ENCODE peak calls at places on chromosomes 6 and 20, in five cellular contexts. J is MM.1S, F is PC-3, T is HCT116, S is hepatocyte. U is an unnamed sample.

GRCh38 chr6:163941471-163941980 is 527.0 kb downstream of the QKI start:
- DNase-seq in J (no peak), S (no peak), F (no peak), T (no peak), U (no peak)

GRCh38 chr6:43231735-43232450 is 2.6 kb upstream of the DNPH1 start:
- DNase-seq in F (no peak), J (no peak), T (no peak), S (no peak), U (no peak)

GRCh38 chr6:154154389-154154967 is 115.4 kb downstream of the OPRM1 start:
- DNase-seq in T (peak), S (peak), J (peak), F (peak), U (peak)

GRCh38 chr20:62725596-62726268 is 17.1 kb downstream of the NTSR1 start:
- DNase-seq in T (no peak), S (no peak), J (no peak), F (no peak), U (no peak)

GRCh38 chr6:90382760-90383159 is 86.1 kb upstream of the BACH2 start:
- DNase-seq in F (no peak), J (no peak), T (no peak), S (no peak), U (no peak)

GRCh38 chr6:121531658-121532167 is 96.3 kb downstream of the GJA1 start:
- DNase-seq in F (no peak), J (no peak), S (no peak), T (no peak), U (no peak)

GRCh38 chr6:123855493-123855892 is 51.8 kb downstream of the NKAIN2 start:
- DNase-seq in T (no peak), F (no peak), J (no peak), S (no peak), U (no peak)

GRCh38 chr20:3181270-3181669 is 7.9 kb upstream of the LZTS3 start:
- DNase-seq in F (no peak), S (no peak), T (no peak), J (no peak), U (no peak)

GRCh38 chr20:41900292-41900691 is 282.1 kb upstream of the CHD6 start:
- DNase-seq in F (no peak), S (no peak), T (no peak), J (no peak), U (no peak)

GRCh38 chr20:48737463-48738093 is 90.2 kb downstream of the PREX1 start:
- DNase-seq in J (no peak), T (no peak), F (no peak), S (no peak), U (no peak)

GRCh38 chr20:14877616-14878015 is 540.2 kb upstream of the FLRT3 start:
- DNase-seq in J (no peak), S (no peak), F (no peak), T (no peak), U (no peak)

GRCh38 chr6:105374010-105374420 is 28.9 kb downstream of the PREP start:
- DNase-seq in F (peak), S (peak), T (no peak), J (no peak), U (no peak)

GRCh38 chr6:13907614-13908215 is 17.0 kb upstream of the RNF182 start:
- DNase-seq in J (no peak), S (no peak), T (no peak), F (no peak), U (no peak)

GRCh38 chr6:95693108-95693507 is 115.8 kb downstream of the MANEA start:
- DNase-seq in F (peak), T (no peak), S (peak), J (no peak), U (no peak)

GRCh38 chr6:129446272-129446851 is 263.6 kb downstream of the ARHGAP18 start:
- DNase-seq in S (no peak), T (no peak), F (no peak), J (no peak), U (no peak)

GRCh38 chr20:20448891-20449290 is 81.0 kb downstream of the INSM1 start:
- DNase-seq in T (no peak), J (no peak), F (no peak), S (no peak), U (no peak)

DNA sequence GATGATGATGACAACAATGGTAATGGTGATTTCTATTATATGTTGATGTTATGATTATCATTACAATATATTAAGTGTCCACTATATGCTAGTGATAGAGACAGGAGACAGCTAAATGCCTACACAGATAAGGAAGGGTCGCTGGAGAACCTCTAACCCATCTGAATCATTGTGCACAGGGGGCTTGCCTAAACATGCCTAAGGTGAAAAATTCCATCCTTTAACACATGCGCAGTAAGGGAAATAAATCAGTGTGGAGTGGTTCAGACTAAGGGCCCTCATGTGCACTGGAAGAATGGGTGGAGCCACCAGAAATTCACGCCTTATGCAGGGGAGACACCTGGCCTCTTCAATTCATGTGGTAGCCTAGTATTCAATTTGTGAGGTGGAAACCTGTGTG is 120.4 kb downstream of the TPBG start:
- DNase-seq in J (no peak), F (no peak), T (no peak), S (no peak), U (no peak)
- TF ChIP-seq EZH2phosphoT487 in J (no peak), F (no peak), T (no peak), S (no peak), U (no peak)

GRCh38 chr6:131949615-131949908 is 1.6 kb downstream of the CCN2 start:
- DNase-seq in J (no peak), T (no peak), S (no peak), F (no peak), U (no peak)

GRCh38 chr6:131948692-131949614 is 2.2 kb downstream of the CCN2 start:
- DNase-seq in S (peak), T (no peak), F (peak), J (no peak), U (no peak)

GRCh38 chr6:131951576-131952230 is 531 bp upstream of the CCN2 start:
- DNase-seq in T (no peak), J (no peak), F (peak), S (no peak), U (no peak)

GRCh38 chr6:131950767-131951575 is at the start of gene CCN2:
- DNase-seq in J (peak), S (peak), T (peak), F (peak), U (peak)

DNA sequence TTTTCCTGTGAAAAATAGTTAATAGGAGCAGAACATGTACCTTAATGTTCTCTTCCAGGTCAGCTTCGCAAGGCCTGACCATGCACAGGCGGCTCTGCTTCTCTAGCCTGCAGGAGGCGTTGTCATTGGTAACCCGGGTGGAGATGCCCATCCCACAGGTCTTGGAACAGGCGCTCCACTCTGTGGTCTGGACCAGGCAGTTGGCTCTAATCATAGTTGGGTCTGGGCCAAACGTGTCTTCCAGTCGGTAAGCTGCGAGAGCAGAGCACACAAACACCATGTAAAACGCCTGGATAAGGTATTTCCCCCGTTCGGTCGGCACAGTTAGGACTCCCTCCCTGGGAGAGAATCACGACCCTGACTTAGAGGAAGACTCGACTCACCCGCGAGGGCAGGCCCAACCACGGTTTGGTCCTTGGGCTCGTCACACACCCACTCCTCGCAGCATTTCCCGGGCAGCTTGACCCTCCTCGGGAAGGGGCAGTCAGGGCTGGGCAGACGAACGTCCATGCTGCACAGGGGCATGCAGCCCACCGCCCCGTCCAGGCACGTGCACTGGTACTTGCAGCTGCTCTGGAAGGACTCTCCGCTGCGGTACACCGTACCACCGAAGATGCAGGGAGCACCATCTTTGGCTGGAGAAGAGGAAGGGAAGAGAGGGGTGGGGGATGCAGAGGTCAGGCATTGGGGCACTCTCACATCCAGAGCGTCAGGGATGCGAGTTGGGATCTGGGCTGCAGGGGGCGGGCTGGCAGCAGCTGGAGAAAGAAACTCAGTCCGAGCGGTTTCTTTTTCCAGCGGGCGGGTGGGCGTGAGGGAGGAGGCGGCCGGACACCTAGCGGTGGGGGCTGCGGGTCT is 1.0 kb downstream of the CCN2 start:
- DNase-seq in T (peak), F (peak), S (peak), J (peak), U (peak)
- TF ChIP-seq EZH2phosphoT487 in T (no peak), F (no peak), S (no peak), J (no peak), U (no peak)

GRCh38 chr20:32528291-32528891 is 56.7 kb downstream of the NOL4L start:
- DNase-seq in J (no peak), F (no peak), S (no peak), T (no peak), U (peak)
- TF ChIP-seq EZH2phosphoT487 in J (no peak), F (no peak), S (no peak), T (no peak), U (no peak)

DNA sequence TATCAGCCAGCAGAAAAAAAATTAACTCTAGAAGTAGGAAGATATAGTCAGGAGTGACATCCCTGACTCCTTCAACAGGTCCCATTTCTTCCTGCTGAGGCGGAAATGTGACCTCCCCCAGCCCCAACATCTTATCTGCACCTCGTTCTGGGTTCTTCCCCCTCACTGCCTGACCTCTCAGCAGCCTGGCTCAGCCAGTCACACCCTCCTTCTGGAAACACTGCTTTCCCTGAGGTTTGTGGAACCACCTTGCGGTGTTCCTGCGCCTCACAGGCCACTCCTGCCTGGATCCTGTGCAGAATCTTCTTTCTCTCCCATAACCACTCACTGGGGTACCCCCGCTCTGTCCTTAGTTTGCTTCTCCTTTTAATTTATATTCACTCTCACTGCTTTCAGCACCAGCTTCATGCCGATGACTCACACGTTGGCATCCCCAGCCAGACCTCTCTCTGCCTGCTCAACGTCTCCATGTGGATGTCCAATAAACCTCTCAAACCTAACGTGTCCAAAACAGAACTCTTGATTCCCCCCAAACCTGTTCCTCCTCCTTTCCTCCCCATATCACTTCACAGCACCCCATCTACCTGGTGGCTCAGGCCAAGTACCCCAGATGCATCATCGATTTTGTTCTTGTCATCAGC is 222.8 kb upstream of the PLN start:
- DNase-seq in S (no peak), T (no peak), F (peak), J (no peak), U (no peak)
- TF ChIP-seq EZH2phosphoT487 in S (no peak), T (no peak), F (no peak), J (no peak), U (no peak)